ENCODE peak calls at places on chromosomes 7 and 10, in nine cellular contexts. C is astrocyte of the spinal cord; T is NCI-H345; M is Calu3; L is central memory CD8-positive, alpha-beta T cell; J is HS-5; A is tibial artery; O is activated T-cell treated with anti-CD3 and anti-CD28 coated beads, Interleukin-2, amount 50 U/mL, for 48 hours; Q is tibial nerve. S is an unnamed sample.

GRCh38 chr10:69337312-69338132 is 59.2 kb downstream of the HK1 start:
- DNase-seq in C (peak), T (peak), M (no peak), L (no peak), J (peak), A (no peak), O (no peak), Q (no peak), S (no peak)

GRCh38 chr7:108613147-108613948 is 43.7 kb downstream of the DNAJB9 start:
- DNase-seq in C (peak), T (peak), M (no peak), L (no peak), J (peak), A (no peak), O (no peak), Q (no peak), S (no peak)

GRCh38 chr7:147833981-147834380 is 756.6 kb upstream of the C7orf33 start:
- DNase-seq in C (no peak), T (no peak), M (no peak), L (no peak), J (no peak), A (no peak), O (no peak), Q (no peak), S (no peak)

GRCh38 chr7:132650498-132650897 is 74.2 kb upstream of the PLXNA4 start:
- DNase-seq in C (peak), T (no peak), M (no peak), L (no peak), J (peak), A (no peak), O (no peak), Q (no peak), S (no peak)

GRCh38 chr10:104309980-104310978 is 28.0 kb downstream of the ITPRIP start:
- DNase-seq in C (peak), T (no peak), M (no peak), L (no peak), J (peak), A (peak), O (no peak), Q (peak), S (no peak)

GRCh38 chr10:78804356-78805032 is 264.3 kb upstream of the ZMIZ1 start:
- DNase-seq in C (no peak), T (no peak), M (no peak), L (no peak), J (no peak), A (peak), O (no peak), Q (no peak), S (no peak)

GRCh38 chr7:99253369-99253768 is 19.3 kb upstream of the MYH16 start:
- DNase-seq in C (no peak), T (no peak), M (no peak), L (no peak), J (no peak), A (peak), O (no peak), Q (no peak), S (no peak)

GRCh38 chr10:79319372-79319771 is 27.9 kb upstream of the PPIF start:
- DNase-seq in C (no peak), T (no peak), M (no peak), L (no peak), J (no peak), A (no peak), O (no peak), Q (no peak), S (no peak)

GRCh38 chr7:75624134-75624832 is 114.5 kb downstream of the HIP1 start:
- DNase-seq in C (peak), T (no peak), M (no peak), L (no peak), J (no peak), A (peak), O (no peak), Q (no peak), S (no peak)

GRCh38 chr10:13701157-13701919 is 114.6 kb downstream of the PRPF18 start:
- DNase-seq in C (no peak), T (no peak), M (no peak), L (no peak), J (no peak), A (no peak), O (no peak), Q (no peak), S (no peak)

GRCh38 chr10:79342811-79343541 is 4.3 kb upstream of the PPIF start:
- DNase-seq in C (no peak), T (no peak), M (no peak), L (no peak), J (no peak), A (no peak), O (peak), Q (no peak), S (no peak)

GRCh38 chr7:22666732-22667131 is 60.3 kb upstream of the IL6 start:
- DNase-seq in C (peak), T (peak), M (peak), L (no peak), J (no peak), A (no peak), O (no peak), Q (no peak), S (no peak)

GRCh38 chr10:78510566-78511323 is 477.1 kb downstream of the RPS24 start:
- DNase-seq in C (no peak), T (no peak), M (no peak), L (no peak), J (no peak), A (peak), O (no peak), Q (no peak), S (peak)

GRCh38 chr7:5997210-5997808 is 11.5 kb downstream of the PMS2 start:
- DNase-seq in C (peak), T (peak), M (peak), L (peak), J (no peak), A (peak), O (no peak), Q (no peak), S (peak)

GRCh38 chr7:138565451-138566114 is 105.5 kb downstream of the TRIM24 start:
- DNase-seq in C (peak), T (no peak), M (no peak), L (no peak), J (peak), A (no peak), O (no peak), Q (no peak), S (no peak)

GRCh38 chr10:6877351-6878066 is 297.4 kb upstream of the PRKCQ start:
- DNase-seq in C (peak), T (no peak), M (no peak), L (no peak), J (no peak), A (no peak), O (no peak), Q (no peak), S (no peak)

GRCh38 chr7:101273126-101273525 is 28.2 kb upstream of the FIS1 start:
- DNase-seq in C (no peak), T (no peak), M (no peak), L (no peak), J (no peak), A (no peak), O (no peak), Q (no peak), S (no peak)

GRCh38 chr10:102418612-102419560 is at the start of gene PSD:
- DNase-seq in C (no peak), T (peak), M (no peak), L (no peak), J (no peak), A (no peak), O (no peak), Q (no peak), S (no peak)

GRCh38 chr7:82319674-82320118 is 123.9 kb downstream of the CACNA2D1 start:
- DNase-seq in C (peak), T (peak), M (no peak), L (no peak), J (no peak), A (peak), O (no peak), Q (peak), S (peak)

GRCh38 chr10:74223755-74224530 is 72.9 kb downstream of the ADK start:
- DNase-seq in C (peak), T (no peak), M (no peak), L (no peak), J (peak), A (no peak), O (no peak), Q (no peak), S (no peak)

GRCh38 chr7:145692237-145692950 is 424.2 kb upstream of the CNTNAP2 start:
- DNase-seq in C (peak), T (no peak), M (no peak), L (no peak), J (no peak), A (no peak), O (no peak), Q (no peak), S (no peak)

GRCh38 chr10:14686356-14686755 is 88.3 kb downstream of the FAM107B start:
- DNase-seq in C (no peak), T (no peak), M (no peak), L (no peak), J (no peak), A (no peak), O (no peak), Q (no peak), S (no peak)

GRCh38 chr7:5478568-5479045 is 55.0 kb upstream of the TNRC18 start:
- DNase-seq in C (no peak), T (no peak), M (no peak), L (no peak), J (no peak), A (no peak), O (no peak), Q (no peak), S (no peak)

GRCh38 chr10:95651346-95652115 is 5.0 kb downstream of the ALDH18A1 start:
- DNase-seq in C (no peak), T (no peak), M (no peak), L (no peak), J (no peak), A (no peak), O (no peak), Q (no peak), S (no peak)

GRCh38 chr7:2403718-2404648 is 572 bp downstream of the CHST12 start:
- DNase-seq in C (peak), T (peak), M (peak), L (peak), J (no peak), A (peak), O (peak), Q (no peak), S (peak)

GRCh38 chr10:12787297-12787696 is 214.2 kb downstream of the CCDC3 start:
- DNase-seq in C (peak), T (no peak), M (no peak), L (no peak), J (no peak), A (no peak), O (no peak), Q (no peak), S (no peak)

GRCh38 chr7:5591547-5591899 is 167.9 kb upstream of the TNRC18 start:
- DNase-seq in C (peak), T (no peak), M (peak), L (no peak), J (peak), A (no peak), O (no peak), Q (no peak), S (no peak)

GRCh38 chr7:100022621-100023020 is 7.2 kb downstream of the ZKSCAN1 start:
- DNase-seq in C (no peak), T (no peak), M (no peak), L (no peak), J (no peak), A (no peak), O (no peak), Q (no peak), S (no peak)

GRCh38 chr7:43602271-43602670 is 19.4 kb downstream of the STK17A start:
- DNase-seq in C (no peak), T (no peak), M (no peak), L (no peak), J (no peak), A (no peak), O (no peak), Q (no peak), S (no peak)

GRCh38 chr7:116671681-116672595 is at the start of gene MET:
- DNase-seq in C (peak), T (peak), M (peak), L (no peak), J (no peak), A (peak), O (peak), Q (peak), S (peak)

GRCh38 chr7:134368851-134369533 is 52.3 kb upstream of the SLC35B4 start:
- DNase-seq in C (peak), T (peak), M (peak), L (no peak), J (peak), A (peak), O (no peak), Q (no peak), S (no peak)

GRCh38 chr10:76902949-76903348 is 734.7 kb downstream of the KCNMA1 start:
- DNase-seq in C (no peak), T (no peak), M (peak), L (no peak), J (no peak), A (no peak), O (peak), Q (no peak), S (no peak)

GRCh38 chr7:64802699-64803098 is 8.5 kb downstream of the ZNF138 start:
- DNase-seq in C (no peak), T (no peak), M (no peak), L (no peak), J (no peak), A (no peak), O (no peak), Q (no peak), S (no peak)